ENCODE peak calls at places on chromosomes 7 and 10, in eight cellular contexts. One of them, this sample, is unnamed.

GRCh38 chr10:32981760-32982159 is 23.7 kb upstream of the ITGB1 start:
- DNase-seq in occipital lobe: no peak
- DNase-seq in smooth muscle cell of the brain vasculature: no peak
- DNase-seq in nephron progenitor cell: peak; percentile 45
- DNase-seq in OCI-LY7: peak; percentile 37
- DNase-seq in Right ventricle myocardium superior: peak; percentile 69
- DNase-seq in activated naive CD8-positive, alpha-beta T cell treated with anti-CD3 and anti-CD28 coated beads, Interleukin-2, amount 50 U/mL, for 24 hours: no peak
- DNase-seq in C1 segment of cervical spinal cord: no peak
- DNase-seq in this sample: no peak

GRCh38 chr10:70508912-70509366 is 30.4 kb downstream of the PALD1 start:
- DNase-seq in C1 segment of cervical spinal cord: peak; percentile 53
- DNase-seq in activated naive CD8-positive, alpha-beta T cell treated with anti-CD3 and anti-CD28 coated beads, Interleukin-2, amount 50 U/mL, for 24 hours: no peak
- DNase-seq in nephron progenitor cell: no peak
- DNase-seq in smooth muscle cell of the brain vasculature: peak; percentile 31
- DNase-seq in Right ventricle myocardium superior: peak; percentile 76
- DNase-seq in OCI-LY7: peak; percentile 83
- DNase-seq in occipital lobe: peak; percentile 15
- DNase-seq in this sample: no peak

GRCh38 chr10:17506390-17506789 is 52.0 kb upstream of the ST8SIA6 start:
- DNase-seq in smooth muscle cell of the brain vasculature: no peak
- DNase-seq in occipital lobe: no peak
- DNase-seq in C1 segment of cervical spinal cord: no peak
- DNase-seq in Right ventricle myocardium superior: no peak
- DNase-seq in OCI-LY7: no peak
- DNase-seq in nephron progenitor cell: no peak
- DNase-seq in activated naive CD8-positive, alpha-beta T cell treated with anti-CD3 and anti-CD28 coated beads, Interleukin-2, amount 50 U/mL, for 24 hours: no peak
- DNase-seq in this sample: no peak

GRCh38 chr7:52634996-52635395 is 400.4 kb upstream of the POM121L12 start:
- DNase-seq in Right ventricle myocardium superior: no peak
- DNase-seq in activated naive CD8-positive, alpha-beta T cell treated with anti-CD3 and anti-CD28 coated beads, Interleukin-2, amount 50 U/mL, for 24 hours: no peak
- DNase-seq in OCI-LY7: no peak
- DNase-seq in occipital lobe: no peak
- DNase-seq in C1 segment of cervical spinal cord: no peak
- DNase-seq in smooth muscle cell of the brain vasculature: no peak
- DNase-seq in nephron progenitor cell: no peak
- DNase-seq in this sample: no peak

GRCh38 chr10:71963351-71963755 is 842 bp upstream of the CHST3 start:
- DNase-seq in smooth muscle cell of the brain vasculature: no peak
- DNase-seq in Right ventricle myocardium superior: peak; percentile 53
- DNase-seq in OCI-LY7: no peak
- DNase-seq in activated naive CD8-positive, alpha-beta T cell treated with anti-CD3 and anti-CD28 coated beads, Interleukin-2, amount 50 U/mL, for 24 hours: no peak
- DNase-seq in nephron progenitor cell: no peak
- DNase-seq in occipital lobe: no peak
- DNase-seq in C1 segment of cervical spinal cord: peak; percentile 77
- DNase-seq in this sample: no peak

GRCh38 chr10:11949152-11949551 is 93.5 kb downstream of the UPF2 start:
- DNase-seq in Right ventricle myocardium superior: no peak
- DNase-seq in nephron progenitor cell: no peak
- DNase-seq in C1 segment of cervical spinal cord: no peak
- DNase-seq in occipital lobe: no peak
- DNase-seq in OCI-LY7: no peak
- DNase-seq in activated naive CD8-positive, alpha-beta T cell treated with anti-CD3 and anti-CD28 coated beads, Interleukin-2, amount 50 U/mL, for 24 hours: no peak
- DNase-seq in smooth muscle cell of the brain vasculature: no peak
- DNase-seq in this sample: no peak

GRCh38 chr7:98418271-98418635 is 17.4 kb upstream of the BAIAP2L1 start:
- DNase-seq in occipital lobe: no peak
- DNase-seq in smooth muscle cell of the brain vasculature: no peak
- DNase-seq in C1 segment of cervical spinal cord: no peak
- DNase-seq in nephron progenitor cell: no peak
- DNase-seq in activated naive CD8-positive, alpha-beta T cell treated with anti-CD3 and anti-CD28 coated beads, Interleukin-2, amount 50 U/mL, for 24 hours: no peak
- DNase-seq in OCI-LY7: no peak
- DNase-seq in Right ventricle myocardium superior: no peak
- DNase-seq in this sample: no peak

GRCh38 chr7:136528329-136528728 is 340.1 kb upstream of the CHRM2 start:
- DNase-seq in smooth muscle cell of the brain vasculature: peak; percentile 24
- DNase-seq in nephron progenitor cell: no peak
- DNase-seq in activated naive CD8-positive, alpha-beta T cell treated with anti-CD3 and anti-CD28 coated beads, Interleukin-2, amount 50 U/mL, for 24 hours: no peak
- DNase-seq in Right ventricle myocardium superior: no peak
- DNase-seq in occipital lobe: no peak
- DNase-seq in OCI-LY7: no peak
- DNase-seq in C1 segment of cervical spinal cord: no peak
- DNase-seq in this sample: no peak

GRCh38 chr10:12455318-12455717 is 106.0 kb downstream of the CAMK1D start:
- DNase-seq in activated naive CD8-positive, alpha-beta T cell treated with anti-CD3 and anti-CD28 coated beads, Interleukin-2, amount 50 U/mL, for 24 hours: no peak
- DNase-seq in Right ventricle myocardium superior: no peak
- DNase-seq in occipital lobe: no peak
- DNase-seq in smooth muscle cell of the brain vasculature: no peak
- DNase-seq in OCI-LY7: no peak
- DNase-seq in nephron progenitor cell: no peak
- DNase-seq in C1 segment of cervical spinal cord: no peak
- DNase-seq in this sample: no peak

GRCh38 chr10:79162861-79163662 is 94.3 kb downstream of the ZMIZ1 start:
- DNase-seq in Right ventricle myocardium superior: no peak
- DNase-seq in OCI-LY7: no peak
- DNase-seq in smooth muscle cell of the brain vasculature: no peak
- DNase-seq in occipital lobe: no peak
- DNase-seq in C1 segment of cervical spinal cord: no peak
- DNase-seq in nephron progenitor cell: no peak
- DNase-seq in activated naive CD8-positive, alpha-beta T cell treated with anti-CD3 and anti-CD28 coated beads, Interleukin-2, amount 50 U/mL, for 24 hours: no peak
- DNase-seq in this sample: no peak

GRCh38 chr10:125340871-125341270 is 180.5 kb upstream of the CTBP2 start:
- DNase-seq in smooth muscle cell of the brain vasculature: no peak
- DNase-seq in C1 segment of cervical spinal cord: no peak
- DNase-seq in activated naive CD8-positive, alpha-beta T cell treated with anti-CD3 and anti-CD28 coated beads, Interleukin-2, amount 50 U/mL, for 24 hours: no peak
- DNase-seq in nephron progenitor cell: no peak
- DNase-seq in OCI-LY7: no peak
- DNase-seq in Right ventricle myocardium superior: no peak
- DNase-seq in occipital lobe: no peak
- DNase-seq in this sample: no peak

GRCh38 chr7:601573-602340 is 82.1 kb upstream of the PDGFA start:
- DNase-seq in C1 segment of cervical spinal cord: peak; percentile 68
- DNase-seq in occipital lobe: no peak
- DNase-seq in Right ventricle myocardium superior: peak; percentile 62
- DNase-seq in activated naive CD8-positive, alpha-beta T cell treated with anti-CD3 and anti-CD28 coated beads, Interleukin-2, amount 50 U/mL, for 24 hours: peak; percentile 93
- DNase-seq in nephron progenitor cell: peak; percentile 39
- DNase-seq in smooth muscle cell of the brain vasculature: no peak
- DNase-seq in OCI-LY7: no peak
- DNase-seq in this sample: no peak

GRCh38 chr7:128404826-128405344 is 4.9 kb downstream of the IMPDH1 start:
- DNase-seq in activated naive CD8-positive, alpha-beta T cell treated with anti-CD3 and anti-CD28 coated beads, Interleukin-2, amount 50 U/mL, for 24 hours: no peak
- DNase-seq in smooth muscle cell of the brain vasculature: no peak
- DNase-seq in occipital lobe: no peak
- DNase-seq in Right ventricle myocardium superior: no peak
- DNase-seq in C1 segment of cervical spinal cord: peak; percentile 71
- DNase-seq in nephron progenitor cell: no peak
- DNase-seq in OCI-LY7: peak; percentile 37
- DNase-seq in this sample: no peak

GRCh38 chr7:19853261-19853832 is 79.9 kb upstream of the TMEM196 start:
- DNase-seq in nephron progenitor cell: no peak
- DNase-seq in Right ventricle myocardium superior: no peak
- DNase-seq in C1 segment of cervical spinal cord: no peak
- DNase-seq in OCI-LY7: no peak
- DNase-seq in activated naive CD8-positive, alpha-beta T cell treated with anti-CD3 and anti-CD28 coated beads, Interleukin-2, amount 50 U/mL, for 24 hours: no peak
- DNase-seq in occipital lobe: no peak
- DNase-seq in smooth muscle cell of the brain vasculature: no peak
- DNase-seq in this sample: no peak

GRCh38 chr10:44198780-44199097 is 186.2 kb downstream of the CXCL12 start:
- DNase-seq in smooth muscle cell of the brain vasculature: no peak
- DNase-seq in Right ventricle myocardium superior: peak; percentile 64
- DNase-seq in C1 segment of cervical spinal cord: no peak
- DNase-seq in occipital lobe: no peak
- DNase-seq in OCI-LY7: no peak
- DNase-seq in nephron progenitor cell: no peak
- DNase-seq in activated naive CD8-positive, alpha-beta T cell treated with anti-CD3 and anti-CD28 coated beads, Interleukin-2, amount 50 U/mL, for 24 hours: no peak
- DNase-seq in this sample: no peak

GRCh38 chr7:43648725-43649406 is 66.0 kb downstream of the STK17A start:
- DNase-seq in smooth muscle cell of the brain vasculature: no peak
- DNase-seq in nephron progenitor cell: no peak
- DNase-seq in occipital lobe: no peak
- DNase-seq in C1 segment of cervical spinal cord: no peak
- DNase-seq in Right ventricle myocardium superior: no peak
- DNase-seq in activated naive CD8-positive, alpha-beta T cell treated with anti-CD3 and anti-CD28 coated beads, Interleukin-2, amount 50 U/mL, for 24 hours: peak; percentile 60
- DNase-seq in OCI-LY7: peak; percentile 91
- DNase-seq in this sample: no peak

GRCh38 chr7:140390466-140391190 is 7.7 kb downstream of the SLC37A3 start:
- DNase-seq in occipital lobe: no peak
- DNase-seq in activated naive CD8-positive, alpha-beta T cell treated with anti-CD3 and anti-CD28 coated beads, Interleukin-2, amount 50 U/mL, for 24 hours: peak; percentile 24
- DNase-seq in Right ventricle myocardium superior: no peak
- DNase-seq in nephron progenitor cell: no peak
- DNase-seq in C1 segment of cervical spinal cord: peak; percentile 20
- DNase-seq in OCI-LY7: peak; percentile 65
- DNase-seq in smooth muscle cell of the brain vasculature: no peak
- DNase-seq in this sample: no peak

This sample was measured in Panc1.